ENCODE peak calls at places on chromosomes 16 and 17, in nine cellular contexts. One of them, this sample, is unnamed.

GRCh38 chr17:7184091-7184488 is 4.9 kb upstream of the ASGR1 start:
- DNase-seq in GM23338: no peak
- DNase-seq in suprapubic skin: no peak
- DNase-seq in stomach: peak; percentile 84
- DNase-seq in spleen: no peak
- DNase-seq in H1: no peak
- DNase-seq in K562: no peak
- DNase-seq in vagina: no peak
- DNase-seq in breast epithelium: no peak
- DNase-seq in this sample: peak; percentile 82

GRCh38 chr16:69494993-69495392 is 70.6 kb downstream of the CYB5B start:
- DNase-seq in GM23338: peak; percentile 86
- DNase-seq in suprapubic skin: no peak
- DNase-seq in stomach: no peak
- DNase-seq in spleen: no peak
- DNase-seq in H1: peak; percentile 29
- DNase-seq in K562: peak; percentile 72
- DNase-seq in vagina: no peak
- DNase-seq in breast epithelium: no peak
- DNase-seq in this sample: peak; percentile 31

GRCh38 chr17:63842173-63842539 is 329 bp downstream of the SMARCD2 start:
- DNase-seq in GM23338: peak; percentile 62
- DNase-seq in suprapubic skin: peak; percentile 80
- DNase-seq in stomach: peak; percentile 33
- DNase-seq in spleen: peak; percentile 92
- DNase-seq in H1: no peak
- DNase-seq in K562: no peak
- DNase-seq in vagina: no peak
- DNase-seq in breast epithelium: no peak
- DNase-seq in this sample: no peak

GRCh38 chr16:51592013-51592501 is 441.0 kb upstream of the SALL1 start:
- DNase-seq in GM23338: peak; percentile 11
- DNase-seq in suprapubic skin: no peak
- DNase-seq in stomach: no peak
- DNase-seq in spleen: no peak
- DNase-seq in H1: no peak
- DNase-seq in K562: no peak
- DNase-seq in vagina: no peak
- DNase-seq in breast epithelium: no peak
- DNase-seq in this sample: no peak

GRCh38 chr16:49510676-49511305 is 137.2 kb downstream of the C16orf78 start:
- DNase-seq in GM23338: no peak
- DNase-seq in suprapubic skin: no peak
- DNase-seq in stomach: no peak
- DNase-seq in spleen: peak; percentile 56
- DNase-seq in H1: no peak
- DNase-seq in K562: no peak
- DNase-seq in vagina: no peak
- DNase-seq in breast epithelium: no peak
- DNase-seq in this sample: no peak

GRCh38 chr17:79082311-79083190 is 7.9 kb downstream of the ENGASE start:
- DNase-seq in GM23338: peak; percentile 78
- DNase-seq in suprapubic skin: no peak
- DNase-seq in stomach: peak; percentile 63
- DNase-seq in spleen: peak; percentile 85
- DNase-seq in H1: no peak
- DNase-seq in K562: peak; percentile 66
- DNase-seq in vagina: no peak
- DNase-seq in breast epithelium: no peak
- DNase-seq in this sample: peak; percentile 55

GRCh38 chr17:79047291-79047920 is 23.4 kb downstream of the C1QTNF1 start:
- DNase-seq in GM23338: no peak
- DNase-seq in suprapubic skin: no peak
- DNase-seq in stomach: no peak
- DNase-seq in spleen: peak; percentile 58
- DNase-seq in H1: no peak
- DNase-seq in K562: no peak
- DNase-seq in vagina: no peak
- DNase-seq in breast epithelium: no peak
- DNase-seq in this sample: no peak

GRCh38 chr17:41230094-41230493 is 2.2 kb upstream of the KRTAP9-3 start:
- DNase-seq in GM23338: no peak
- DNase-seq in suprapubic skin: no peak
- DNase-seq in stomach: no peak
- DNase-seq in spleen: no peak
- DNase-seq in H1: no peak
- DNase-seq in K562: no peak
- DNase-seq in vagina: no peak
- DNase-seq in breast epithelium: no peak
- DNase-seq in this sample: no peak

GRCh38 chr16:69402448-69402847 is 16.6 kb upstream of the TERF2 start:
- DNase-seq in GM23338: no peak
- DNase-seq in suprapubic skin: no peak
- DNase-seq in stomach: no peak
- DNase-seq in spleen: no peak
- DNase-seq in H1: no peak
- DNase-seq in K562: peak; percentile 38
- DNase-seq in vagina: no peak
- DNase-seq in breast epithelium: no peak
- DNase-seq in this sample: no peak

GRCh38 chr16:77193377-77193776 is 2.4 kb downstream of the MON1B start:
- DNase-seq in GM23338: no peak
- DNase-seq in suprapubic skin: no peak
- DNase-seq in stomach: no peak
- DNase-seq in spleen: peak; percentile 81
- DNase-seq in H1: no peak
- DNase-seq in K562: no peak
- DNase-seq in vagina: no peak
- DNase-seq in breast epithelium: no peak
- DNase-seq in this sample: no peak

GRCh38 chr16:24753437-24753836 is 24.0 kb downstream of the TNRC6A start:
- DNase-seq in GM23338: no peak
- DNase-seq in suprapubic skin: no peak
- DNase-seq in stomach: no peak
- DNase-seq in spleen: no peak
- DNase-seq in H1: no peak
- DNase-seq in K562: peak; percentile 44
- DNase-seq in vagina: no peak
- DNase-seq in breast epithelium: no peak
- DNase-seq in this sample: no peak

GRCh38 chr17:79612468-79613194 is 1.8 kb upstream of the RBFOX3 start:
- DNase-seq in GM23338: peak; percentile 94
- DNase-seq in suprapubic skin: no peak
- DNase-seq in stomach: peak; percentile 31
- DNase-seq in spleen: no peak
- DNase-seq in H1: peak; percentile 78
- DNase-seq in K562: peak; percentile 82
- DNase-seq in vagina: no peak
- DNase-seq in breast epithelium: no peak
- DNase-seq in this sample: peak; percentile 58

GRCh38 chr16:81136331-81137011 is 40.3 kb upstream of the GCSH start:
- DNase-seq in GM23338: no peak
- DNase-seq in suprapubic skin: no peak
- DNase-seq in stomach: no peak
- DNase-seq in spleen: no peak
- DNase-seq in H1: no peak
- DNase-seq in K562: no peak
- DNase-seq in vagina: no peak
- DNase-seq in breast epithelium: no peak
- DNase-seq in this sample: no peak

GRCh38 chr17:34435182-34435928 is 72.3 kb upstream of the CCL1 start:
- DNase-seq in GM23338: no peak
- DNase-seq in suprapubic skin: no peak
- DNase-seq in stomach: no peak
- DNase-seq in spleen: no peak
- DNase-seq in H1: no peak
- DNase-seq in K562: no peak
- DNase-seq in vagina: no peak
- DNase-seq in breast epithelium: no peak
- DNase-seq in this sample: no peak

GRCh38 chr16:19883296-19883951 is 1.2 kb downstream of the GPRC5B start:
- DNase-seq in GM23338: peak; percentile 87
- DNase-seq in suprapubic skin: peak; percentile 69
- DNase-seq in stomach: peak; percentile 48
- DNase-seq in spleen: no peak
- DNase-seq in H1: no peak
- DNase-seq in K562: peak; percentile 51
- DNase-seq in vagina: no peak
- DNase-seq in breast epithelium: no peak
- DNase-seq in this sample: peak; percentile 10

DNA sequence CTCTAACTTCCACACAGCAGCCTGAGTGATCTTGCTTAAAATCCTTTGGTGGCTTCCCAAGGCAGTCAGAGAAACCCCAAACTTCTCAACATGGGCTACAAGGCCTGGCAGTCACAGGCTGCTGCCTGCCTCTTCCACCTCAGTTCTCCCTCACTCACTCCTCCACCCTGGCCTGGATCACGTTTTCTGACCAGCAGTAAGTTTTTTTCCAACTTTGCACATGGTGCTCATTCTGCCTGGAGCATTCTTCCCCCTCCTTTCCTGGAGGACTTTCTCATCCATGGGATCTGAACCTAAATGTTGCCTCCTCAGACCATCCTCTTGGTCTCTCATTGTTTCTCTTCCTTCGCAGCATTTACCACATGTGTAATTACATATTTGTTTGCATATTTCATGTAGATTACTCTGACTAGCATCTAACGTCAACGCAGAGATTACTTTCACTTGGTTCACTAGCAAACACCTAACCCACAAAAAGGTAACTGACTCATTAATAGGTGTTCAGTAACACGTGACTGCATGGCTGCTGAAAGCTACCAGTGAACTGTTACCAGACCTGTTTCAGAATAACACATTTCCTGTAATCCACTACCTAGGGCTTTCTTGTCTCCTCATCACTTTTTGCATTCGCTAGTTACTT is 17.1 kb downstream of the GNA13 start:
- DNase-seq in GM23338: no peak
- DNase-seq in suprapubic skin: no peak
- DNase-seq in stomach: no peak
- DNase-seq in spleen: no peak
- DNase-seq in H1: no peak
- DNase-seq in K562: no peak
- DNase-seq in vagina: no peak
- DNase-seq in breast epithelium: no peak
- DNase-seq in this sample: no peak
- H3K4me1 ChIP-seq in GM23338: no peaks in the 10 kb centered on the region
- H3K4me1 ChIP-seq in suprapubic skin: peaks cover 82% of the 10 kb centered on the region
- H3K4me1 ChIP-seq in stomach: peaks cover 61% of the 10 kb centered on the region
- H3K4me1 ChIP-seq in spleen: peaks cover 87% of the 10 kb centered on the region
- H3K4me1 ChIP-seq in H1: no peaks in the 10 kb centered on the region
- H3K4me1 ChIP-seq in K562: peaks cover 17% of the 10 kb centered on the region
- H3K4me1 ChIP-seq in vagina: peaks cover 94% of the 10 kb centered on the region
- H3K4me1 ChIP-seq in breast epithelium: no peaks in the 10 kb centered on the region
- H3K4me1 ChIP-seq in this sample: peaks cover 18% of the 10 kb centered on the region

GRCh38 chr17:81339180-81339501 is 44.0 kb upstream of the SLC38A10 start:
- DNase-seq in GM23338: no peak
- DNase-seq in suprapubic skin: no peak
- DNase-seq in stomach: no peak
- DNase-seq in spleen: no peak
- DNase-seq in H1: no peak
- DNase-seq in K562: no peak
- DNase-seq in vagina: no peak
- DNase-seq in breast epithelium: no peak
- DNase-seq in this sample: peak; percentile 49

GRCh38 chr17:81342062-81342699 is 47.1 kb upstream of the SLC38A10 start:
- DNase-seq in GM23338: no peak
- DNase-seq in suprapubic skin: no peak
- DNase-seq in stomach: no peak
- DNase-seq in spleen: no peak
- DNase-seq in H1: no peak
- DNase-seq in K562: no peak
- DNase-seq in vagina: no peak
- DNase-seq in breast epithelium: no peak
- DNase-seq in this sample: no peak

GRCh38 chr17:81339502-81340296 is 44.6 kb upstream of the SLC38A10 start:
- DNase-seq in GM23338: no peak
- DNase-seq in suprapubic skin: no peak
- DNase-seq in stomach: no peak
- DNase-seq in spleen: peak; percentile 72
- DNase-seq in H1: no peak
- DNase-seq in K562: no peak
- DNase-seq in vagina: no peak
- DNase-seq in breast epithelium: no peak
- DNase-seq in this sample: peak; percentile 50

GRCh38 chr17:81341347-81342061 is 46.4 kb upstream of the SLC38A10 start:
- DNase-seq in GM23338: peak; percentile 51
- DNase-seq in suprapubic skin: no peak
- DNase-seq in stomach: no peak
- DNase-seq in spleen: peak; percentile 72
- DNase-seq in H1: no peak
- DNase-seq in K562: no peak
- DNase-seq in vagina: no peak
- DNase-seq in breast epithelium: no peak
- DNase-seq in this sample: no peak

GRCh38 chr17:81340606-81341346 is 45.7 kb upstream of the SLC38A10 start:
- DNase-seq in GM23338: no peak
- DNase-seq in suprapubic skin: no peak
- DNase-seq in stomach: no peak
- DNase-seq in spleen: peak; percentile 75
- DNase-seq in H1: no peak
- DNase-seq in K562: no peak
- DNase-seq in vagina: no peak
- DNase-seq in breast epithelium: no peak
- DNase-seq in this sample: no peak
- H3K4me3 ChIP-seq in GM23338: peak overlapping the region; percentile 84
- H3K4me3 ChIP-seq in suprapubic skin: peak overlapping the region; percentile 86
- H3K4me3 ChIP-seq in stomach: peak overlapping the region; percentile 91
- H3K4me3 ChIP-seq in spleen: peak overlapping the region; percentile 63
- H3K4me3 ChIP-seq in H1: peak overlapping the region; percentile 71
- H3K4me3 ChIP-seq in K562: no peak overlapping the region
- H3K4me3 ChIP-seq in vagina: peak overlapping the region; percentile 74
- H3K4me3 ChIP-seq in breast epithelium: peak overlapping the region; percentile 69
- H3K4me3 ChIP-seq in this sample: peak overlapping the region; percentile 23

DNA sequence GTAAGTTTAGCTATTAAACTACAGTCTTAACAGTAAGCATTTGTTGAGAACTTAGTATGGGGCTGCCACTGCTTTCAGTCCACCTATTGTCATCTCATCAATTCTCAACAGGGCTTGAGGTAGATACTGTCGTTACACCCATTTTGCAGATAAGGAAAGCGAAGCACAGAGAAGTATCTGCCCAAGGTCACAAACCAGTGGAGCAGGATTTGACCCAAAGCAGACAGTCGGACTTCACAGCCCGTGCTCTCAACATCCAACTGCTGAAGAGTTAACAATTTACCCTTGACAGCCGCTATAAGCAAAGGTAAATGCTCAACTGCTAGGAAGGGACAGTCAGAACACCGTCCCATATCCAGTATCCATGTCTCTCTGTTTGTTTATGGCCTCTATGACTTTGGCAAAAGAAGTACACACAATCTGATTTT is 1.3 kb downstream of the SIAH1 start:
- DNase-seq in GM23338: peak; percentile 35
- DNase-seq in suprapubic skin: no peak
- DNase-seq in stomach: no peak
- DNase-seq in spleen: no peak
- DNase-seq in H1: no peak
- DNase-seq in K562: peak; percentile 55
- DNase-seq in vagina: no peak
- DNase-seq in breast epithelium: no peak
- DNase-seq in this sample: peak; percentile 26
- TF ChIP-seq POLR2AphosphoS5 in GM23338: no peak
- TF ChIP-seq POLR2AphosphoS5 in suprapubic skin: no peak
- TF ChIP-seq POLR2AphosphoS5 in stomach: no peak
- TF ChIP-seq POLR2AphosphoS5 in spleen: no peak
- TF ChIP-seq POLR2AphosphoS5 in H1: no peak
- TF ChIP-seq POLR2AphosphoS5 in K562: no peak
- TF ChIP-seq POLR2AphosphoS5 in vagina: no peak
- TF ChIP-seq POLR2AphosphoS5 in breast epithelium: peak; percentile 3
- TF ChIP-seq POLR2AphosphoS5 in this sample: no peak

GRCh38 chr16:75810998-75811634 is 84.8 kb upstream of the CPHXL start:
- DNase-seq in GM23338: peak; percentile 27
- DNase-seq in suprapubic skin: no peak
- DNase-seq in stomach: no peak
- DNase-seq in spleen: no peak
- DNase-seq in H1: no peak
- DNase-seq in K562: no peak
- DNase-seq in vagina: no peak
- DNase-seq in breast epithelium: no peak
- DNase-seq in this sample: no peak
- H3K4me1 ChIP-seq in GM23338: no peaks in the 10 kb centered on the region
- H3K4me1 ChIP-seq in suprapubic skin: no peaks in the 10 kb centered on the region
- H3K4me1 ChIP-seq in stomach: no peaks in the 10 kb centered on the region
- H3K4me1 ChIP-seq in spleen: no peaks in the 10 kb centered on the region
- H3K4me1 ChIP-seq in H1: no peaks in the 10 kb centered on the region
- H3K4me1 ChIP-seq in K562: no peaks in the 10 kb centered on the region
- H3K4me1 ChIP-seq in vagina: no peaks in the 10 kb centered on the region
- H3K4me1 ChIP-seq in breast epithelium: no peaks in the 10 kb centered on the region
- H3K4me1 ChIP-seq in this sample: no peaks in the 10 kb centered on the region